ENCODE peak calls at places on chromosomes 16 and 17, in four cellular contexts. One of them, this sample, is unnamed.

GRCh38 chr17:64388961-64389565 is 1.6 kb downstream of the PECAM1 start:
- DNase-seq in sigmoid colon: no peak
- DNase-seq in stomach: no peak
- DNase-seq in endothelial cell of umbilical vein: peak; percentile 58
- DNase-seq in this sample: no peak

GRCh38 chr17:17061516-17061915 is 19.3 kb downstream of the MPRIP start:
- DNase-seq in sigmoid colon: peak; percentile 51
- DNase-seq in stomach: no peak
- DNase-seq in endothelial cell of umbilical vein: no peak
- DNase-seq in this sample: no peak

GRCh38 chr16:12120331-12120981 is 143.9 kb downstream of the SNX29 start:
- DNase-seq in sigmoid colon: peak; percentile 69
- DNase-seq in stomach: no peak
- DNase-seq in endothelial cell of umbilical vein: no peak
- DNase-seq in this sample: peak; percentile 72

GRCh38 chr17:83057397-83057761 is 22.0 kb upstream of the METRNL start:
- DNase-seq in sigmoid colon: no peak
- DNase-seq in stomach: peak; percentile 23
- DNase-seq in endothelial cell of umbilical vein: no peak
- DNase-seq in this sample: no peak

GRCh38 chr16:84825896-84826557 is 6.2 kb downstream of the CRISPLD2 start:
- DNase-seq in sigmoid colon: peak; percentile 89
- DNase-seq in stomach: no peak
- DNase-seq in endothelial cell of umbilical vein: no peak
- DNase-seq in this sample: no peak

GRCh38 chr16:25950586-25951201 is 258.9 kb downstream of the HS3ST4 start:
- DNase-seq in sigmoid colon: no peak
- DNase-seq in stomach: no peak
- DNase-seq in endothelial cell of umbilical vein: no peak
- DNase-seq in this sample: no peak

GRCh38 chr16:85103096-85104079 is 8.9 kb downstream of the CIBAR2 start:
- DNase-seq in sigmoid colon: no peak
- DNase-seq in stomach: no peak
- DNase-seq in endothelial cell of umbilical vein: no peak
- DNase-seq in this sample: no peak

GRCh38 chr17:7355053-7355452 is at the start of gene TMEM95:
- DNase-seq in sigmoid colon: peak; percentile 78
- DNase-seq in stomach: no peak
- DNase-seq in endothelial cell of umbilical vein: no peak
- DNase-seq in this sample: no peak

GRCh38 chr17:57868775-57869598 is 19.1 kb upstream of the MRPS23 start:
- DNase-seq in sigmoid colon: no peak
- DNase-seq in stomach: no peak
- DNase-seq in endothelial cell of umbilical vein: no peak
- DNase-seq in this sample: no peak

GRCh38 chr17:72121164-72122001 is 563 bp downstream of the SOX9 start:
- DNase-seq in sigmoid colon: peak; percentile 72
- DNase-seq in stomach: peak; percentile 50
- DNase-seq in endothelial cell of umbilical vein: no peak
- DNase-seq in this sample: no peak

GRCh38 chr16:46721885-46722284 is 26.3 kb downstream of the MYLK3 start:
- DNase-seq in sigmoid colon: no peak
- DNase-seq in stomach: no peak
- DNase-seq in endothelial cell of umbilical vein: no peak
- DNase-seq in this sample: no peak

GRCh38 chr16:11619327-11619851 is 32.7 kb upstream of the LITAF start:
- DNase-seq in sigmoid colon: no peak
- DNase-seq in stomach: no peak
- DNase-seq in endothelial cell of umbilical vein: no peak
- DNase-seq in this sample: no peak

GRCh38 chr17:28570716-28571254 is 539 bp downstream of the PIGS start:
- DNase-seq in sigmoid colon: peak; percentile 73
- DNase-seq in stomach: no peak
- DNase-seq in endothelial cell of umbilical vein: peak; percentile 37
- DNase-seq in this sample: no peak

GRCh38 chr16:1422076-1422475 is 1.5 kb upstream of the UQCC4 start:
- DNase-seq in sigmoid colon: no peak
- DNase-seq in stomach: no peak
- DNase-seq in endothelial cell of umbilical vein: no peak
- DNase-seq in this sample: no peak

GRCh38 chr17:68868708-68869107 is 86.5 kb downstream of the ABCA8 start:
- DNase-seq in sigmoid colon: no peak
- DNase-seq in stomach: no peak
- DNase-seq in endothelial cell of umbilical vein: peak; percentile 50
- DNase-seq in this sample: no peak

GRCh38 chr17:261640-262039 is 80.2 kb upstream of the DOC2B start:
- DNase-seq in sigmoid colon: no peak
- DNase-seq in stomach: no peak
- DNase-seq in endothelial cell of umbilical vein: peak; percentile 81
- DNase-seq in this sample: no peak

DNA sequence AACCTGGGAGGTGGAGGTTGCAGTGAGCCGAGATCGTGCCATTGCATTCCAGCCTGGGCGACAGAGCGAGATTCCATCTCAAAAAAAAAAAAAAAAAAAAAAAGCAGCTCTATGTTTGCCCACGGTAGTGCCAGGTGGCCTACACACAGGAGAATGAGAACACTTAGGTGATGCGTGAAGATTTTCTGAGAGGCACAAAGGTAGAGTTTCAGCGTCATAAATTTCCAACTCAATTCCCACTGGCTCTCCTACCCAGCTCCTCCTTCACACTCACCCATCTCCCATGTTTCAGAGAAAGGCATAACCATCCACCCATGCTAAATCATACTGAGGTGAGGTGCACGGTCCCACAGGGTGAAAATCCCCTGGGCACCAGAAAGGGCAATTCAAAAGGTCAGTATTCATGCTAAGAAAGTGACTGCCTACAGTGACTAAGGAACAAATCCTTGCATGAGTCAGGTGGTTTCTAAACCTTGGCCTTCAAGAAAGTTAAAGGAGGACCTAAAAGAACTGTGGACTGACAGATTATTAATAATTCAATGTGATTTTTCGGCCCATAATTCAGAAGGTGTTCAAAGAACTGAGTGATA is 4.8 kb downstream of the DCAKD start:
- DNase-seq in sigmoid colon: no peak
- DNase-seq in stomach: no peak
- DNase-seq in endothelial cell of umbilical vein: no peak
- DNase-seq in this sample: no peak
- H3K4me3 ChIP-seq in sigmoid colon: no peak overlapping the region
- H3K4me3 ChIP-seq in stomach: no peak overlapping the region
- H3K4me3 ChIP-seq in endothelial cell of umbilical vein: no peak overlapping the region
- H3K4me3 ChIP-seq in this sample: no peak overlapping the region

GRCh38 chr17:50865060-50865867 is 890 bp downstream of the TOB1 start:
- DNase-seq in sigmoid colon: peak; percentile 85
- DNase-seq in stomach: peak; percentile 64
- DNase-seq in endothelial cell of umbilical vein: peak; percentile 63
- DNase-seq in this sample: no peak
- TF ChIP-seq CTCF in sigmoid colon: no peak
- TF ChIP-seq CTCF in stomach: no peak
- TF ChIP-seq CTCF in endothelial cell of umbilical vein: no peak
- TF ChIP-seq CTCF in this sample: no peak

DNA sequence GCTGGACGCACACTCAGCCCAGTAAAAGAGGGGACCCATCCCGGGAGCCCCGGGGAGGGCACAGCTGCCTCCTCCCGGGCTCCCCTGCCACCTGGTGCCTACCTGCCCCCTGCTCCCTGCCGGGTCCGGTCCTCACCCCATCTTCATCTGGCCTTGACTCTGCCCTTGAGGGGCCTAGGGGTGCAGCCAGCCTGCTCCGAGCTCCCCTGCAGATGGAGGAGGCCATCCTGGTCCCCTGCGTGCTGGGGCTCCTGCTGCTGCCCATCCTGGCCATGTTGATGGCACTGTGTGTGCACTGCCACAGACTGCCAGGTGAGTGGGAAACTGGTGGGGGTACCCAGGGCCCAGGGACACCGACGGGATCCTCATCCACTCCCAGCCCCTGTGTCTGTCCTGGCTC is 354 bp downstream of the LAT start:
- DNase-seq in sigmoid colon: no peak
- DNase-seq in stomach: no peak
- DNase-seq in endothelial cell of umbilical vein: no peak
- DNase-seq in this sample: no peak
- H3K4me3 ChIP-seq in sigmoid colon: no peak overlapping the region
- H3K4me3 ChIP-seq in stomach: peak overlapping the region; percentile 23
- H3K4me3 ChIP-seq in endothelial cell of umbilical vein: no peak overlapping the region
- H3K4me3 ChIP-seq in this sample: no peak overlapping the region

GRCh38 chr17:8861482-8862181 is 5.8 kb downstream of the PIK3R6 start:
- DNase-seq in sigmoid colon: no peak
- DNase-seq in stomach: no peak
- DNase-seq in endothelial cell of umbilical vein: no peak
- DNase-seq in this sample: no peak

GRCh38 chr17:8862213-8863056 is 5.0 kb downstream of the PIK3R6 start:
- DNase-seq in sigmoid colon: no peak
- DNase-seq in stomach: no peak
- DNase-seq in endothelial cell of umbilical vein: no peak
- DNase-seq in this sample: no peak

GRCh38 chr17:8857919-8858318 is 9.6 kb downstream of the PIK3R6 start:
- DNase-seq in sigmoid colon: no peak
- DNase-seq in stomach: no peak
- DNase-seq in endothelial cell of umbilical vein: no peak
- DNase-seq in this sample: peak; percentile 42

GRCh38 chr17:8859029-8859803 is 8.3 kb downstream of the PIK3R6 start:
- DNase-seq in sigmoid colon: no peak
- DNase-seq in stomach: no peak
- DNase-seq in endothelial cell of umbilical vein: no peak
- DNase-seq in this sample: no peak

GRCh38 chr17:8859804-8860430 is 7.6 kb downstream of the PIK3R6 start:
- DNase-seq in sigmoid colon: no peak
- DNase-seq in stomach: no peak
- DNase-seq in endothelial cell of umbilical vein: no peak
- DNase-seq in this sample: no peak
- TF ChIP-seq CTCF in sigmoid colon: no peak
- TF ChIP-seq CTCF in stomach: no peak
- TF ChIP-seq CTCF in endothelial cell of umbilical vein: no peak
- TF ChIP-seq CTCF in this sample: no peak

GRCh38 chr16:49022351-49022963 is 259.2 kb downstream of the CBLN1 start:
- DNase-seq in sigmoid colon: no peak
- DNase-seq in stomach: no peak
- DNase-seq in endothelial cell of umbilical vein: no peak
- DNase-seq in this sample: no peak

GRCh38 chr16:49020436-49020835 is 261.2 kb downstream of the CBLN1 start:
- DNase-seq in sigmoid colon: no peak
- DNase-seq in stomach: no peak
- DNase-seq in endothelial cell of umbilical vein: no peak
- DNase-seq in this sample: no peak

GRCh38 chr16:49019826-49020401 is 261.7 kb downstream of the CBLN1 start:
- DNase-seq in sigmoid colon: peak; percentile 75
- DNase-seq in stomach: no peak
- DNase-seq in endothelial cell of umbilical vein: no peak
- DNase-seq in this sample: no peak

GRCh38 chr16:49023095-49023494 is 258.5 kb downstream of the CBLN1 start:
- DNase-seq in sigmoid colon: no peak
- DNase-seq in stomach: no peak
- DNase-seq in endothelial cell of umbilical vein: no peak
- DNase-seq in this sample: no peak

DNA sequence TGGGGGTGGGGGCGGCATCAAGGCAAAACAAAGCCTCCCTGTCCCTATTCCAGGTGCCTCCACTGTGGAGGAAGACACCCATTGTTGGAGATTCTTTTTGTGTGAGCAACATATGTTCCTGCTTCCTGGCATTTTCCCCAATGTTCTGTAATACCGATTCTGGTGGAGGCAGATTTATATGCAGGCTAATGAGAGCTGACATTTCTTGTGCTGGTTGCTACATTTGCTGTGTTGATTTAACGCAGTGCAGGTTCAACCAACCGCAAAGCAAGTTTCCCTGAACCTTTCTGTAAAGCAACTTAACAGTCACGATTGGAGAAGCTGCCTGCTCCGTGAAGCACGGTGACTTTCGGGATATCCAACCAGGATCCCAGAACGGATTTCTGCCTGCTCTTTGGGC is 260.5 kb downstream of the CBLN1 start:
- DNase-seq in sigmoid colon: peak; percentile 75
- DNase-seq in stomach: no peak
- DNase-seq in endothelial cell of umbilical vein: no peak
- DNase-seq in this sample: peak; percentile 24
- H3K4me3 ChIP-seq in sigmoid colon: no peak overlapping the region
- H3K4me3 ChIP-seq in stomach: no peak overlapping the region
- H3K4me3 ChIP-seq in endothelial cell of umbilical vein: no peak overlapping the region
- H3K4me3 ChIP-seq in this sample: no peak overlapping the region

GRCh38 chr16:57760357-57761160 is 25.0 kb downstream of the KATNB1 start:
- DNase-seq in sigmoid colon: no peak
- DNase-seq in stomach: no peak
- DNase-seq in endothelial cell of umbilical vein: no peak
- DNase-seq in this sample: no peak
- TF ChIP-seq CTCF in sigmoid colon: no peak
- TF ChIP-seq CTCF in stomach: no peak
- TF ChIP-seq CTCF in endothelial cell of umbilical vein: no peak
- TF ChIP-seq CTCF in this sample: no peak

DNA sequence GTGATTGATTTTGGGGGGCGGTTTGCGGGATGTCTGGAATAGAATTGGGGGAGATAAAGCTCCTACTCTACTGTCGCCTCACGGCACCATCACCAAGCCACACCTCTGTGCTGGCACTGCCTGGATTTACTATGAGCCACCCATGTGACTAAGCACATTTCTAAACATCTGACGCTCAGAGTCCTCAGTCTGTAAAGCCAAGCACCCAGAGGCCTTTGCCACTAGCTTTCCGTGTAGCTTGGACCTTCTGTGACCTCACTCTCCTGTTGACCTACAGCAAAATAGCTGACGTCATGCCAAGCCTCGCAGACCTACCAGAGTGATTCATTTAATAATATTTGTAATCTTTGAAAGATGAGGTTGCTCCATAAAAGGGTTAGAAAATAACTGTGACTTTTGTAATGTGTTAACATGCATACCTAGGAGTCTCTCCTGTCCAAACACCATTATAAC is 38.5 kb upstream of the MYOCD start:
- DNase-seq in sigmoid colon: peak; percentile 75
- DNase-seq in stomach: peak; percentile 45
- DNase-seq in endothelial cell of umbilical vein: no peak
- DNase-seq in this sample: peak; percentile 98
- H3K4me3 ChIP-seq in sigmoid colon: no peak overlapping the region
- H3K4me3 ChIP-seq in stomach: no peak overlapping the region
- H3K4me3 ChIP-seq in endothelial cell of umbilical vein: no peak overlapping the region
- H3K4me3 ChIP-seq in this sample: no peak overlapping the region

GRCh38 chr17:2056221-2057129 is 1.6 kb downstream of the HIC1 start:
- DNase-seq in sigmoid colon: peak; percentile 75
- DNase-seq in stomach: no peak
- DNase-seq in endothelial cell of umbilical vein: peak; percentile 37
- DNase-seq in this sample: no peak
- TF ChIP-seq CTCF in sigmoid colon: no peak
- TF ChIP-seq CTCF in stomach: no peak
- TF ChIP-seq CTCF in endothelial cell of umbilical vein: no peak
- TF ChIP-seq CTCF in this sample: peak; percentile 5

This sample was measured in AG04449.